ENCODE peak calls at places on chromosomes 13 and 19, in six cellular contexts. S is NCI-H774; H is uterus; W is thoracic aorta; T is nephron progenitor cell; N is stimulated activated CD8-positive, alpha-beta memory T cell treated with anti-CD3 and anti-CD28 coated beads, Interleukin-15, amount 100 ng/mL, for 4 hours. L is an unnamed sample.
A peak's percentile ranks its signal among the peaks of the same experiment; 100 is the strongest.

GRCh38 chr13:110617326-110618072 is 2.2 kb downstream of the NAXD start:
- DNase-seq in H (peak; percentile 45), T (no peak), S (no peak), N (no peak), W (no peak), L (peak; percentile 88)

GRCh38 chr19:2327773-2328400 is 499 bp downstream of the LSM7 start:
- DNase-seq in W (peak; percentile 19), T (no peak), H (no peak), S (peak; percentile 78), N (peak; percentile 47), L (no peak)

GRCh38 chr13:43664700-43665191 is 122.0 kb downstream of the ENOX1 start:
- DNase-seq in W (no peak), H (peak; percentile 23), S (no peak), T (peak; percentile 9), N (no peak), L (peak; percentile 66)

GRCh38 chr19:13163609-13164364 is 13.6 kb downstream of the IER2 start:
- DNase-seq in S (peak; percentile 60), W (no peak), N (no peak), H (peak; percentile 88), T (peak; percentile 82), L (peak; percentile 90)

GRCh38 chr13:81442904-81443303 is 1102.0 kb upstream of the SPRY2 start:
- DNase-seq in S (no peak), T (no peak), N (no peak), H (no peak), W (no peak), L (no peak)

GRCh38 chr19:1810439-1811160 is 1.5 kb downstream of the ATP8B3 start:
- DNase-seq in T (no peak), N (no peak), H (no peak), W (no peak), S (no peak), L (no peak)

GRCh38 chr13:39820606-39821005 is 165.1 kb downstream of the COG6 start:
- DNase-seq in S (no peak), T (no peak), W (no peak), H (no peak), N (no peak), L (no peak)

GRCh38 chr13:100323937-100324336 is 235.0 kb downstream of the PCCA start:
- DNase-seq in S (no peak), H (no peak), W (no peak), T (no peak), N (no peak), L (no peak)

GRCh38 chr19:58154287-58154678 is 3.7 kb upstream of the ZNF329 start:
- DNase-seq in T (no peak), H (peak; percentile 25), S (no peak), N (no peak), W (no peak), L (peak; percentile 69)

GRCh38 chr13:24203726-24204295 is 43.3 kb downstream of the SPATA13 start:
- DNase-seq in N (no peak), T (no peak), S (no peak), H (no peak), W (no peak), L (no peak)

GRCh38 chr13:29482504-29482903 is 113.0 kb downstream of the SLC7A1 start:
- DNase-seq in S (no peak), T (no peak), H (no peak), W (no peak), N (no peak), L (no peak)

GRCh38 chr13:100789968-100790367 is 115.4 kb upstream of the TMTC4 start:
- DNase-seq in T (no peak), H (no peak), S (no peak), N (no peak), W (no peak), L (no peak)

GRCh38 chr13:36543671-36544070 is 111.4 kb downstream of the CCNA1 start:
- DNase-seq in W (no peak), S (peak; percentile 42), T (no peak), N (no peak), H (no peak), L (no peak)

GRCh38 chr13:40192516-40193257 is 473.8 kb downstream of the FOXO1 start:
- DNase-seq in S (no peak), N (no peak), W (no peak), H (no peak), T (no peak), L (no peak)

GRCh38 chr19:30363073-30363472 is 9.1 kb upstream of the ZNF536 start:
- DNase-seq in H (no peak), T (no peak), W (no peak), S (no peak), N (no peak), L (no peak)

GRCh38 chr13:49000247-49000646 is 24.5 kb downstream of the FNDC3A start:
- DNase-seq in H (no peak), S (no peak), W (no peak), N (no peak), T (no peak), L (no peak)